ENCODE peak calls at places on chromosomes 6 and 20, in ten cellular contexts. One of them, this sample, is unnamed.

GRCh38 chr20:32017711-32018251 is 7.5 kb downstream of the CCM2L start:
- DNase-seq in mesendoderm: peak; percentile 95
- DNase-seq in stimulated activated CD8-positive, alpha-beta memory T cell treated with anti-CD3 and anti-CD28 coated beads, Interleukin-15, amount 100 ng/mL, for 4 hours: no peak
- DNase-seq in fibroblast of the aortic adventitia: no peak
- DNase-seq in psoas muscle: no peak
- DNase-seq in vagina: no peak
- DNase-seq in activated T-helper 1 cell treated with anti-CD3 and anti-CD28 coated beads, Interleukin-12 subunit alpha, Interleukin-12 subunit beta, Interleukin-2, Interleukin-4 antibody, amounts not matched to agents 30 ng/mL and 10 ng/mL and 1 ng/mL, durations not matched to agents 14 hours and 24 hours and 36 hours: no peak
- DNase-seq in fibroblast of the conjunctiva: no peak
- DNase-seq in lung microvascular endothelial cell: no peak
- DNase-seq in DMS153: peak; percentile 86
- DNase-seq in this sample: no peak

GRCh38 chr6:33980176-33980805 is 165.6 kb downstream of the GRM4 start:
- DNase-seq in mesendoderm: no peak
- DNase-seq in stimulated activated CD8-positive, alpha-beta memory T cell treated with anti-CD3 and anti-CD28 coated beads, Interleukin-15, amount 100 ng/mL, for 4 hours: no peak
- DNase-seq in fibroblast of the aortic adventitia: no peak
- DNase-seq in psoas muscle: no peak
- DNase-seq in vagina: no peak
- DNase-seq in activated T-helper 1 cell treated with anti-CD3 and anti-CD28 coated beads, Interleukin-12 subunit alpha, Interleukin-12 subunit beta, Interleukin-2, Interleukin-4 antibody, amounts not matched to agents 30 ng/mL and 10 ng/mL and 1 ng/mL, durations not matched to agents 14 hours and 24 hours and 36 hours: no peak
- DNase-seq in fibroblast of the conjunctiva: no peak
- DNase-seq in lung microvascular endothelial cell: no peak
- DNase-seq in DMS153: no peak
- DNase-seq in this sample: no peak

GRCh38 chr20:47800619-47801018 is 15.3 kb upstream of the SULF2 start:
- DNase-seq in mesendoderm: no peak
- DNase-seq in stimulated activated CD8-positive, alpha-beta memory T cell treated with anti-CD3 and anti-CD28 coated beads, Interleukin-15, amount 100 ng/mL, for 4 hours: no peak
- DNase-seq in fibroblast of the aortic adventitia: no peak
- DNase-seq in psoas muscle: no peak
- DNase-seq in vagina: no peak
- DNase-seq in activated T-helper 1 cell treated with anti-CD3 and anti-CD28 coated beads, Interleukin-12 subunit alpha, Interleukin-12 subunit beta, Interleukin-2, Interleukin-4 antibody, amounts not matched to agents 30 ng/mL and 10 ng/mL and 1 ng/mL, durations not matched to agents 14 hours and 24 hours and 36 hours: no peak
- DNase-seq in fibroblast of the conjunctiva: no peak
- DNase-seq in lung microvascular endothelial cell: no peak
- DNase-seq in DMS153: no peak
- DNase-seq in this sample: no peak

GRCh38 chr6:1884313-1884712 is 274.6 kb downstream of the FOXC1 start:
- DNase-seq in mesendoderm: no peak
- DNase-seq in stimulated activated CD8-positive, alpha-beta memory T cell treated with anti-CD3 and anti-CD28 coated beads, Interleukin-15, amount 100 ng/mL, for 4 hours: no peak
- DNase-seq in fibroblast of the aortic adventitia: peak; percentile 21
- DNase-seq in psoas muscle: no peak
- DNase-seq in vagina: no peak
- DNase-seq in activated T-helper 1 cell treated with anti-CD3 and anti-CD28 coated beads, Interleukin-12 subunit alpha, Interleukin-12 subunit beta, Interleukin-2, Interleukin-4 antibody, amounts not matched to agents 30 ng/mL and 10 ng/mL and 1 ng/mL, durations not matched to agents 14 hours and 24 hours and 36 hours: no peak
- DNase-seq in fibroblast of the conjunctiva: no peak
- DNase-seq in lung microvascular endothelial cell: no peak
- DNase-seq in DMS153: no peak
- DNase-seq in this sample: no peak

GRCh38 chr20:22499475-22500174 is 84.7 kb downstream of the FOXA2 start:
- DNase-seq in mesendoderm: no peak
- DNase-seq in stimulated activated CD8-positive, alpha-beta memory T cell treated with anti-CD3 and anti-CD28 coated beads, Interleukin-15, amount 100 ng/mL, for 4 hours: no peak
- DNase-seq in fibroblast of the aortic adventitia: no peak
- DNase-seq in psoas muscle: no peak
- DNase-seq in vagina: no peak
- DNase-seq in activated T-helper 1 cell treated with anti-CD3 and anti-CD28 coated beads, Interleukin-12 subunit alpha, Interleukin-12 subunit beta, Interleukin-2, Interleukin-4 antibody, amounts not matched to agents 30 ng/mL and 10 ng/mL and 1 ng/mL, durations not matched to agents 14 hours and 24 hours and 36 hours: no peak
- DNase-seq in fibroblast of the conjunctiva: no peak
- DNase-seq in lung microvascular endothelial cell: no peak
- DNase-seq in DMS153: peak; percentile 97
- DNase-seq in this sample: no peak

GRCh38 chr6:168380956-168381605 is 59.9 kb upstream of the SMOC2 start:
- DNase-seq in mesendoderm: no peak
- DNase-seq in stimulated activated CD8-positive, alpha-beta memory T cell treated with anti-CD3 and anti-CD28 coated beads, Interleukin-15, amount 100 ng/mL, for 4 hours: no peak
- DNase-seq in fibroblast of the aortic adventitia: no peak
- DNase-seq in psoas muscle: no peak
- DNase-seq in vagina: no peak
- DNase-seq in activated T-helper 1 cell treated with anti-CD3 and anti-CD28 coated beads, Interleukin-12 subunit alpha, Interleukin-12 subunit beta, Interleukin-2, Interleukin-4 antibody, amounts not matched to agents 30 ng/mL and 10 ng/mL and 1 ng/mL, durations not matched to agents 14 hours and 24 hours and 36 hours: no peak
- DNase-seq in fibroblast of the conjunctiva: no peak
- DNase-seq in lung microvascular endothelial cell: no peak
- DNase-seq in DMS153: no peak
- DNase-seq in this sample: no peak

GRCh38 chr6:33988121-33989015 is 157.5 kb downstream of the GRM4 start:
- DNase-seq in mesendoderm: no peak
- DNase-seq in stimulated activated CD8-positive, alpha-beta memory T cell treated with anti-CD3 and anti-CD28 coated beads, Interleukin-15, amount 100 ng/mL, for 4 hours: no peak
- DNase-seq in fibroblast of the aortic adventitia: no peak
- DNase-seq in psoas muscle: no peak
- DNase-seq in vagina: peak; percentile 70
- DNase-seq in activated T-helper 1 cell treated with anti-CD3 and anti-CD28 coated beads, Interleukin-12 subunit alpha, Interleukin-12 subunit beta, Interleukin-2, Interleukin-4 antibody, amounts not matched to agents 30 ng/mL and 10 ng/mL and 1 ng/mL, durations not matched to agents 14 hours and 24 hours and 36 hours: no peak
- DNase-seq in fibroblast of the conjunctiva: no peak
- DNase-seq in lung microvascular endothelial cell: no peak
- DNase-seq in DMS153: peak; percentile 97
- DNase-seq in this sample: no peak

GRCh38 chr6:156190270-156190669 is 586.9 kb upstream of the ARID1B start:
- DNase-seq in mesendoderm: no peak
- DNase-seq in stimulated activated CD8-positive, alpha-beta memory T cell treated with anti-CD3 and anti-CD28 coated beads, Interleukin-15, amount 100 ng/mL, for 4 hours: no peak
- DNase-seq in fibroblast of the aortic adventitia: no peak
- DNase-seq in psoas muscle: no peak
- DNase-seq in vagina: no peak
- DNase-seq in activated T-helper 1 cell treated with anti-CD3 and anti-CD28 coated beads, Interleukin-12 subunit alpha, Interleukin-12 subunit beta, Interleukin-2, Interleukin-4 antibody, amounts not matched to agents 30 ng/mL and 10 ng/mL and 1 ng/mL, durations not matched to agents 14 hours and 24 hours and 36 hours: no peak
- DNase-seq in fibroblast of the conjunctiva: no peak
- DNase-seq in lung microvascular endothelial cell: no peak
- DNase-seq in DMS153: peak; percentile 63
- DNase-seq in this sample: no peak

GRCh38 chr6:147735924-147736323 is 227.4 kb downstream of the SAMD5 start:
- DNase-seq in mesendoderm: no peak
- DNase-seq in stimulated activated CD8-positive, alpha-beta memory T cell treated with anti-CD3 and anti-CD28 coated beads, Interleukin-15, amount 100 ng/mL, for 4 hours: no peak
- DNase-seq in fibroblast of the aortic adventitia: no peak
- DNase-seq in psoas muscle: no peak
- DNase-seq in vagina: no peak
- DNase-seq in activated T-helper 1 cell treated with anti-CD3 and anti-CD28 coated beads, Interleukin-12 subunit alpha, Interleukin-12 subunit beta, Interleukin-2, Interleukin-4 antibody, amounts not matched to agents 30 ng/mL and 10 ng/mL and 1 ng/mL, durations not matched to agents 14 hours and 24 hours and 36 hours: no peak
- DNase-seq in fibroblast of the conjunctiva: no peak
- DNase-seq in lung microvascular endothelial cell: no peak
- DNase-seq in DMS153: no peak
- DNase-seq in this sample: no peak

GRCh38 chr6:170448317-170448716 is 104.8 kb downstream of the PSMB1 start:
- DNase-seq in mesendoderm: no peak
- DNase-seq in stimulated activated CD8-positive, alpha-beta memory T cell treated with anti-CD3 and anti-CD28 coated beads, Interleukin-15, amount 100 ng/mL, for 4 hours: no peak
- DNase-seq in fibroblast of the aortic adventitia: no peak
- DNase-seq in psoas muscle: no peak
- DNase-seq in vagina: no peak
- DNase-seq in activated T-helper 1 cell treated with anti-CD3 and anti-CD28 coated beads, Interleukin-12 subunit alpha, Interleukin-12 subunit beta, Interleukin-2, Interleukin-4 antibody, amounts not matched to agents 30 ng/mL and 10 ng/mL and 1 ng/mL, durations not matched to agents 14 hours and 24 hours and 36 hours: no peak
- DNase-seq in fibroblast of the conjunctiva: no peak
- DNase-seq in lung microvascular endothelial cell: no peak
- DNase-seq in DMS153: no peak
- DNase-seq in this sample: no peak